ENCODE peak calls at places on chromosomes 5 and 9, in nine cellular contexts. H is stimulated activated CD4-positive, alpha-beta T cell treated with anti-CD3 and anti-CD28 coated beads, Interleukin-4, amount 100 ng/mL, for 48 hours; T is CD4-positive, alpha-beta memory T cell; V is adipocyte; J is HCT116; S is HT-29; P is T-helper 9 cell; X is activated CD4-positive, CD25-positive, alpha-beta regulatory T cell treated with anti-CD3 and anti-CD28 coated beads, Interleukin-2, amount 50 U/mL, for 72 hours; N is ecto neural progenitor cell. F is an unnamed sample.

GRCh38 chr9:136229096-136230065 is 16.2 kb downstream of the QSOX2 start:
- DNase-seq in T (no peak), S (no peak), X (no peak), J (no peak), N (no peak), H (no peak), V (no peak), P (no peak), F (no peak)

GRCh38 chr5:90534922-90535321 is 5.5 kb upstream of the LYSMD3 start:
- DNase-seq in T (no peak), P (no peak), N (no peak), J (no peak), H (no peak), X (no peak), V (no peak), S (peak; percentile 36), F (no peak)

GRCh38 chr5:43191740-43192557 is at the start of gene NIM1K:
- DNase-seq in X (peak; percentile 44), V (peak; percentile 66), P (peak; percentile 15), T (peak; percentile 20), N (peak; percentile 84), H (peak; percentile 28), S (no peak), J (no peak), F (peak; percentile 66)

GRCh38 chr5:14727428-14727865 is 62.9 kb downstream of the OTULIN start:
- DNase-seq in N (peak; percentile 82), J (peak; percentile 54), X (peak; percentile 76), S (peak; percentile 98), P (peak; percentile 73), V (peak; percentile 91), T (peak; percentile 71), H (peak; percentile 61), F (no peak)

GRCh38 chr5:76016258-76016657 is 66.9 kb upstream of the SV2C start:
- DNase-seq in P (no peak), V (no peak), T (no peak), H (no peak), X (no peak), J (no peak), N (no peak), S (peak; percentile 15), F (no peak)

GRCh38 chr9:36976371-36977030 is 57.6 kb downstream of the PAX5 start:
- DNase-seq in J (no peak), H (no peak), V (no peak), N (peak; percentile 26), T (no peak), S (no peak), X (no peak), P (no peak), F (no peak)

GRCh38 chr9:108937561-108938305 is 3.5 kb downstream of the ABITRAM start:
- DNase-seq in H (no peak), T (no peak), N (no peak), J (no peak), P (no peak), S (no peak), V (no peak), X (no peak), F (no peak)

GRCh38 chr5:135062216-135063055 is 28.4 kb upstream of the PITX1 start:
- DNase-seq in H (no peak), J (no peak), T (no peak), X (no peak), V (no peak), N (no peak), S (no peak), P (no peak), F (no peak)

GRCh38 chr9:126514037-126514821 is 99.5 kb upstream of the LMX1B start:
- DNase-seq in V (peak; percentile 83), J (peak; percentile 15), S (no peak), H (peak; percentile 55), P (peak; percentile 58), T (peak; percentile 52), N (peak; percentile 92), X (peak; percentile 60), F (no peak)

GRCh38 chr5:17185776-17186175 is 31.7 kb upstream of the BASP1 start:
- DNase-seq in P (no peak), T (no peak), N (no peak), S (no peak), H (no peak), X (no peak), J (no peak), V (peak; percentile 96), F (no peak)

GRCh38 chr9:113184089-113184488 is 33.3 kb downstream of the SLC31A2 start:
- DNase-seq in N (no peak), H (no peak), V (no peak), T (no peak), P (no peak), X (no peak), J (no peak), S (no peak), F (no peak)

F was measured in GM12892.